ENCODE peak calls at places on chromosome 22, in six cellular contexts. Q is DMS153, T is putamen, V is sciatic nerve, U is fibroblast of the conjunctiva, B is progenitor cell of endocrine pancreas. Z is an unnamed sample.

GRCh38 chr22:41524809-41525449 is 19.3 kb downstream of the POLR3H start:
- DNase-seq in V (no peak), U (no peak), T (peak; percentile 60), B (no peak), Q (no peak), Z (no peak)

GRCh38 chr22:30422481-30423295 is 2.9 kb upstream of the MTFP1 start:
- DNase-seq in B (no peak), U (peak; percentile 84), Q (peak; percentile 39), T (no peak), V (peak; percentile 68), Z (peak; percentile 92)

GRCh38 chr22:47687776-47688175 is 925.3 kb downstream of the TBC1D22A start:
- DNase-seq in B (no peak), U (no peak), T (no peak), Q (no peak), V (no peak), Z (no peak)

GRCh38 chr22:50467773-50468440 is 6.9 kb downstream of the SBF1 start:
- DNase-seq in B (no peak), U (no peak), V (no peak), T (no peak), Q (no peak), Z (no peak)

GRCh38 chr22:30718491-30718890 is 23.8 kb downstream of the OSBP2 start:
- DNase-seq in U (no peak), V (no peak), T (no peak), Q (no peak), B (no peak), Z (peak; percentile 74)

GRCh38 chr22:44735518-44736428 is 16.6 kb upstream of the ARHGAP8 start:
- DNase-seq in V (peak; percentile 89), T (peak; percentile 25), U (peak; percentile 13), Q (no peak), B (peak; percentile 91), Z (no peak)

GRCh38 chr22:45208993-45209838 is 31.5 kb downstream of the KIAA0930 start:
- DNase-seq in B (no peak), Q (no peak), T (peak; percentile 80), U (peak; percentile 67), V (peak; percentile 63), Z (no peak)

GRCh38 chr22:45587638-45588481 is 83.8 kb upstream of the ATXN10 start:
- DNase-seq in V (no peak), B (no peak), U (no peak), T (no peak), Q (no peak), Z (no peak)

GRCh38 chr22:36384766-36385400 is 2.9 kb downstream of the MYH9 start:
- DNase-seq in U (no peak), T (no peak), Q (no peak), V (no peak), B (no peak), Z (no peak)

GRCh38 chr22:27959335-27960090 is 40.5 kb upstream of the PITPNB start:
- DNase-seq in V (no peak), T (peak; percentile 5), Q (no peak), U (no peak), B (no peak), Z (no peak)

GRCh38 chr22:42581762-42582716 is 28.3 kb downstream of the SERHL2 start:
- DNase-seq in V (peak; percentile 89), U (peak; percentile 26), Q (peak; percentile 26), B (peak; percentile 58), T (peak; percentile 72), Z (no peak)

GRCh38 chr22:28907311-28908008 is 24.1 kb downstream of the ZNRF3 start:
- DNase-seq in T (no peak), V (no peak), B (no peak), U (no peak), Q (no peak), Z (peak; percentile 16)

GRCh38 chr22:19896665-19897355 is 42.1 kb upstream of the GNB1L start:
- DNase-seq in B (no peak), Q (no peak), U (no peak), T (no peak), V (no peak), Z (no peak)

Z was measured in mesenteric fat pad.